ENCODE peak calls at places on chromosomes 6 and 20, in seven cellular contexts. One of them, this sample, is unnamed.

GRCh38 chr6:10759312-10759839 is 11.8 kb downstream of the TMEM14B start:
- DNase-seq in HTR-8/SVneo: peak
- DNase-seq in A549: peak
- DNase-seq in HT1080: peak
- DNase-seq in fibroblast of villous mesenchyme: peak
- DNase-seq in stromal cell of bone marrow: peak
- DNase-seq in activated T-cell treated with anti-CD3 and anti-CD28 coated beads, Interleukin-2, amount 50 U/mL, for 72 hours: no peak
- DNase-seq in this sample: peak

GRCh38 chr20:1341561-1342265 is 12.8 kb upstream of the SDCBP2 start:
- DNase-seq in HTR-8/SVneo: peak
- DNase-seq in A549: no peak
- DNase-seq in HT1080: no peak
- DNase-seq in fibroblast of villous mesenchyme: peak
- DNase-seq in stromal cell of bone marrow: no peak
- DNase-seq in activated T-cell treated with anti-CD3 and anti-CD28 coated beads, Interleukin-2, amount 50 U/mL, for 72 hours: no peak
- DNase-seq in this sample: no peak

GRCh38 chr6:83038246-83038645 is 27.4 kb downstream of the UBE3D start:
- DNase-seq in HTR-8/SVneo: no peak
- DNase-seq in A549: no peak
- DNase-seq in HT1080: no peak
- DNase-seq in fibroblast of villous mesenchyme: no peak
- DNase-seq in stromal cell of bone marrow: no peak
- DNase-seq in activated T-cell treated with anti-CD3 and anti-CD28 coated beads, Interleukin-2, amount 50 U/mL, for 72 hours: no peak
- DNase-seq in this sample: no peak

GRCh38 chr20:19934792-19935491 is 82.2 kb upstream of the NAA20 start:
- DNase-seq in HTR-8/SVneo: no peak
- DNase-seq in A549: peak
- DNase-seq in HT1080: no peak
- DNase-seq in fibroblast of villous mesenchyme: no peak
- DNase-seq in stromal cell of bone marrow: no peak
- DNase-seq in activated T-cell treated with anti-CD3 and anti-CD28 coated beads, Interleukin-2, amount 50 U/mL, for 72 hours: no peak
- DNase-seq in this sample: no peak

GRCh38 chr6:29651413-29652197 is 5.3 kb upstream of the MOG start:
- DNase-seq in HTR-8/SVneo: peak
- DNase-seq in A549: peak
- DNase-seq in HT1080: no peak
- DNase-seq in fibroblast of villous mesenchyme: peak
- DNase-seq in stromal cell of bone marrow: no peak
- DNase-seq in activated T-cell treated with anti-CD3 and anti-CD28 coated beads, Interleukin-2, amount 50 U/mL, for 72 hours: no peak
- DNase-seq in this sample: no peak

GRCh38 chr20:48358176-48358575 is 469.6 kb downstream of the PREX1 start:
- DNase-seq in HTR-8/SVneo: no peak
- DNase-seq in A549: no peak
- DNase-seq in HT1080: no peak
- DNase-seq in fibroblast of villous mesenchyme: no peak
- DNase-seq in stromal cell of bone marrow: no peak
- DNase-seq in activated T-cell treated with anti-CD3 and anti-CD28 coated beads, Interleukin-2, amount 50 U/mL, for 72 hours: no peak
- DNase-seq in this sample: no peak

GRCh38 chr6:14791525-14791924 is 454.3 kb upstream of the JARID2 start:
- DNase-seq in HTR-8/SVneo: no peak
- DNase-seq in A549: no peak
- DNase-seq in HT1080: no peak
- DNase-seq in fibroblast of villous mesenchyme: peak
- DNase-seq in stromal cell of bone marrow: no peak
- DNase-seq in activated T-cell treated with anti-CD3 and anti-CD28 coated beads, Interleukin-2, amount 50 U/mL, for 72 hours: no peak
- DNase-seq in this sample: no peak

GRCh38 chr20:51732454-51732791 is 35.8 kb downstream of the ATP9A start:
- DNase-seq in HTR-8/SVneo: no peak
- DNase-seq in A549: no peak
- DNase-seq in HT1080: no peak
- DNase-seq in fibroblast of villous mesenchyme: peak
- DNase-seq in stromal cell of bone marrow: peak
- DNase-seq in activated T-cell treated with anti-CD3 and anti-CD28 coated beads, Interleukin-2, amount 50 U/mL, for 72 hours: peak
- DNase-seq in this sample: peak

GRCh38 chr20:44031001-44031574 is 116.4 kb downstream of the TOX2 start:
- DNase-seq in HTR-8/SVneo: no peak
- DNase-seq in A549: no peak
- DNase-seq in HT1080: no peak
- DNase-seq in fibroblast of villous mesenchyme: no peak
- DNase-seq in stromal cell of bone marrow: no peak
- DNase-seq in activated T-cell treated with anti-CD3 and anti-CD28 coated beads, Interleukin-2, amount 50 U/mL, for 72 hours: no peak
- DNase-seq in this sample: no peak

GRCh38 chr6:7566617-7567173 is 23.3 kb upstream of the SNRNP48 start:
- DNase-seq in HTR-8/SVneo: no peak
- DNase-seq in A549: peak
- DNase-seq in HT1080: no peak
- DNase-seq in fibroblast of villous mesenchyme: no peak
- DNase-seq in stromal cell of bone marrow: no peak
- DNase-seq in activated T-cell treated with anti-CD3 and anti-CD28 coated beads, Interleukin-2, amount 50 U/mL, for 72 hours: no peak
- DNase-seq in this sample: no peak

GRCh38 chr6:142481466-142481865 is 179.7 kb downstream of the ADGRG6 start:
- DNase-seq in HTR-8/SVneo: no peak
- DNase-seq in A549: no peak
- DNase-seq in HT1080: no peak
- DNase-seq in fibroblast of villous mesenchyme: no peak
- DNase-seq in stromal cell of bone marrow: no peak
- DNase-seq in activated T-cell treated with anti-CD3 and anti-CD28 coated beads, Interleukin-2, amount 50 U/mL, for 72 hours: no peak
- DNase-seq in this sample: no peak

GRCh38 chr6:56682580-56682979 is 39.9 kb upstream of the DST start:
- DNase-seq in HTR-8/SVneo: no peak
- DNase-seq in A549: no peak
- DNase-seq in HT1080: no peak
- DNase-seq in fibroblast of villous mesenchyme: no peak
- DNase-seq in stromal cell of bone marrow: no peak
- DNase-seq in activated T-cell treated with anti-CD3 and anti-CD28 coated beads, Interleukin-2, amount 50 U/mL, for 72 hours: no peak
- DNase-seq in this sample: no peak

GRCh38 chr6:10516953-10517352 is 4.2 kb upstream of the GCNT2 start:
- DNase-seq in HTR-8/SVneo: no peak
- DNase-seq in A549: no peak
- DNase-seq in HT1080: no peak
- DNase-seq in fibroblast of villous mesenchyme: no peak
- DNase-seq in stromal cell of bone marrow: no peak
- DNase-seq in activated T-cell treated with anti-CD3 and anti-CD28 coated beads, Interleukin-2, amount 50 U/mL, for 72 hours: no peak
- DNase-seq in this sample: no peak

GRCh38 chr6:137973201-137973600 is 106.1 kb downstream of the TNFAIP3 start:
- DNase-seq in HTR-8/SVneo: no peak
- DNase-seq in A549: no peak
- DNase-seq in HT1080: no peak
- DNase-seq in fibroblast of villous mesenchyme: no peak
- DNase-seq in stromal cell of bone marrow: peak
- DNase-seq in activated T-cell treated with anti-CD3 and anti-CD28 coated beads, Interleukin-2, amount 50 U/mL, for 72 hours: no peak
- DNase-seq in this sample: no peak

GRCh38 chr6:31888281-31889258 is 8.9 kb downstream of the EHMT2 start:
- DNase-seq in HTR-8/SVneo: no peak
- DNase-seq in A549: no peak
- DNase-seq in HT1080: no peak
- DNase-seq in fibroblast of villous mesenchyme: peak
- DNase-seq in stromal cell of bone marrow: no peak
- DNase-seq in activated T-cell treated with anti-CD3 and anti-CD28 coated beads, Interleukin-2, amount 50 U/mL, for 72 hours: peak
- DNase-seq in this sample: peak

GRCh38 chr6:39962831-39963230 is 28.6 kb upstream of the MOCS1 start:
- DNase-seq in HTR-8/SVneo: no peak
- DNase-seq in A549: no peak
- DNase-seq in HT1080: no peak
- DNase-seq in fibroblast of villous mesenchyme: peak
- DNase-seq in stromal cell of bone marrow: no peak
- DNase-seq in activated T-cell treated with anti-CD3 and anti-CD28 coated beads, Interleukin-2, amount 50 U/mL, for 72 hours: no peak
- DNase-seq in this sample: peak

GRCh38 chr6:23174781-23175361 is 605.5 kb downstream of the HDGFL1 start:
- DNase-seq in HTR-8/SVneo: peak
- DNase-seq in A549: peak
- DNase-seq in HT1080: peak
- DNase-seq in fibroblast of villous mesenchyme: peak
- DNase-seq in stromal cell of bone marrow: peak
- DNase-seq in activated T-cell treated with anti-CD3 and anti-CD28 coated beads, Interleukin-2, amount 50 U/mL, for 72 hours: no peak
- DNase-seq in this sample: peak